ENCODE peak calls at places on chromosomes 6 and 20, in eight cellular contexts. U is stomach, Y is suprapubic skin, G is transverse colon, V is prostate gland, K is HepG2, Z is GM23338, M is H1. F is an unnamed sample.
A peak's percentile ranks its signal among the peaks of the same experiment; 100 is the strongest.

GRCh38 chr6:18139935-18140621 is 14.8 kb downstream of the TPMT start:
- DNase-seq in U (no peak), Z (no peak), M (no peak), G (peak; percentile 55), Y (no peak), V (no peak), K (no peak), F (no peak)

GRCh38 chr20:9114709-9115108 is 45.8 kb downstream of the PLCB4 start:
- DNase-seq in K (no peak), Y (no peak), G (no peak), V (no peak), Z (no peak), U (no peak), M (no peak), F (no peak)

GRCh38 chr20:47950557-47951283 is 165.4 kb upstream of the SULF2 start:
- DNase-seq in Z (no peak), U (no peak), M (no peak), G (no peak), K (no peak), V (no peak), Y (no peak), F (no peak)

GRCh38 chr6:43749461-43749860 is 20.6 kb upstream of the VEGFA start:
- DNase-seq in M (peak; percentile 17), V (no peak), Z (no peak), G (no peak), K (no peak), U (no peak), Y (peak; percentile 7), F (no peak)

GRCh38 chr6:134632034-134632433 is 314.1 kb upstream of the SGK1 start:
- DNase-seq in V (no peak), U (no peak), Y (no peak), K (no peak), G (no peak), M (no peak), Z (no peak), F (no peak)

GRCh38 chr20:38121741-38122140 is 43.3 kb downstream of the TGM2 start:
- DNase-seq in Y (no peak), U (peak; percentile 2), K (no peak), M (peak; percentile 10), G (no peak), Z (no peak), V (no peak), F (no peak)

GRCh38 chr6:28673800-28674671 is 148.4 kb downstream of the GPX5 start:
- DNase-seq in U (no peak), Z (peak; percentile 84), M (peak; percentile 91), K (peak; percentile 75), Y (no peak), V (no peak), G (no peak), F (no peak)

GRCh38 chr20:21465799-21466198 is 48.1 kb downstream of the NKX2-2 start:
- DNase-seq in K (no peak), U (no peak), V (no peak), M (no peak), Y (no peak), G (no peak), Z (no peak), F (no peak)

GRCh38 chr20:25444556-25444955 is 37.1 kb downstream of the GINS1 start:
- DNase-seq in K (no peak), Z (no peak), U (no peak), M (no peak), G (no peak), V (no peak), Y (no peak), F (no peak)

GRCh38 chr6:43306086-43306485 is 2.5 kb downstream of the CRIP3 start:
- DNase-seq in U (no peak), Z (no peak), M (no peak), K (no peak), V (no peak), Y (no peak), G (no peak), F (no peak)

GRCh38 chr6:81727876-81728517 is 24.5 kb downstream of the TENT5A start:
- DNase-seq in Y (no peak), U (peak; percentile 70), K (no peak), M (no peak), V (no peak), G (no peak), Z (no peak), F (no peak)

GRCh38 chr6:113642714-113643442 is 214.3 kb upstream of the MARCKS start:
- DNase-seq in Y (no peak), V (peak; percentile 25), U (peak; percentile 95), Z (peak; percentile 27), K (peak; percentile 100), G (peak; percentile 86), M (no peak), F (no peak)

GRCh38 chr6:10369896-10370295 is 45.0 kb downstream of the TFAP2A start:
- DNase-seq in V (no peak), Y (no peak), U (no peak), M (no peak), Z (no peak), K (no peak), G (no peak), F (no peak)

GRCh38 chr6:53359843-53360834 is 11.4 kb upstream of the ELOVL5 start:
- DNase-seq in Y (no peak), M (no peak), Z (no peak), V (no peak), K (peak; percentile 83), G (no peak), U (no peak), F (no peak)

GRCh38 chr20:62365814-62366369 is 1.2 kb downstream of the LAMA5 start:
- DNase-seq in G (peak; percentile 28), V (peak; percentile 67), Y (no peak), M (no peak), K (no peak), U (no peak), Z (peak; percentile 67), F (peak; percentile 80)

GRCh38 chr20:4243071-4243470 is 227.7 kb upstream of the RNF24 start:
- DNase-seq in V (no peak), K (no peak), U (no peak), Z (peak; percentile 87), Y (no peak), M (peak; percentile 83), G (no peak), F (no peak)

GRCh38 chr20:4246428-4246827 is 231.1 kb upstream of the RNF24 start:
- DNase-seq in Y (no peak), V (no peak), Z (no peak), U (no peak), M (no peak), G (no peak), K (no peak), F (no peak)

GRCh38 chr20:4247261-4247660 is 231.9 kb upstream of the RNF24 start:
- DNase-seq in M (no peak), U (no peak), Y (no peak), Z (no peak), K (no peak), V (no peak), G (no peak), F (no peak)

GRCh38 chr20:4245542-4245941 is 230.2 kb upstream of the RNF24 start:
- DNase-seq in Y (no peak), U (no peak), M (no peak), V (no peak), Z (no peak), K (no peak), G (no peak), F (no peak)

DNA sequence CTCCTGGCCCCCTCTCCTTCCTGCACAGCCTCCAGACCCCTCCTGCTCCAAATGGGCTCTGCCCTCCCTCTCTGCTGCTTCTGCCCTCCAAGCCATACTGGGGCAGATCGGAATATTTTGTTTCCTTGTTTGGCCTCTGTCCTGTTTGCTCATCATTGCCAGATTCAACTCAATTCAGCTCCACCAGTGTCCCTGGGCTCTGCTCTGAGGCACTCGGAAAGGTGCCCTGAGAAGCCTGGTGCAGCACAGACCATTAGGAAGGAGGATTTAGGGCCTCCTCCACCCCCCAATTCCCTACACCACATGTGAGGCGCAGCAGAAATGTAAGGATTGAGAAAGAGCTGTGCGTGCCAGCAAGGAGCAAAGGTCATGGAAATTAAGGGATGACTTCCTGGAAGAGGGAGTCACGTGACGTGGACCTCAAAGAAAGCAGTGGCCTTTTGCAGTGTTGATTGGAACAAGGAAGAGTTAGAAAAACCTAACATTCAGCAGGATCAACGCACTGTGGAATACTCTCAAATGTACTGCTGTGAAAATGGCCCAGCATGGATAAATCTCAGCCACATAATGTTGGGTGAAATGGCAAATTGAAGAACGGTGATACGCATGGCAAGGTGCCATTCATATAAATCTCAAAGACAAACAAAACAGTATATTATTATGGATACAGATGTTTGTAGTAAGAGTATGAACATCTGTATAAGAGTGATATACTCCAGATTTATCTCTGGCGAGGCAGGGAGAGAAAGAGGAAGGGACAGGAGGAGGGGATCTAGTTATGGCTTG is 229.5 kb upstream of the RNF24 start:
- DNase-seq in Y (no peak), Z (no peak), G (peak; percentile 83), V (no peak), K (peak; percentile 95), U (peak; percentile 47), M (no peak), F (no peak)
- H3K36me3 ChIP-seq in Y (no peaks in the 10 kb centered on the region), Z (no peaks in the 10 kb centered on the region), G (no peaks in the 10 kb centered on the region), V (no peaks in the 10 kb centered on the region), K (no peaks in the 10 kb centered on the region), U (no peaks in the 10 kb centered on the region), M (no peaks in the 10 kb centered on the region), F (no peaks in the 10 kb centered on the region)

GRCh38 chr6:79650943-79651342 is 19.8 kb downstream of the SH3BGRL2 start:
- DNase-seq in Y (no peak), U (no peak), M (no peak), V (no peak), G (no peak), Z (no peak), K (no peak), F (no peak)
- TF ChIP-seq POLR2AphosphoS5 in Y (no peak), U (no peak), M (no peak), V (no peak), G (no peak), Z (no peak), K (no peak), F (no peak)

GRCh38 chr6:1678966-1679690 is 69.4 kb downstream of the FOXC1 start:
- DNase-seq in V (peak; percentile 24), M (no peak), G (no peak), K (peak; percentile 68), U (no peak), Z (no peak), Y (no peak), F (no peak)
- TF ChIP-seq CTCF in V (no peak), M (no peak), G (no peak), K (no peak), U (no peak), Z (no peak), Y (no peak), F (no peak)

GRCh38 chr6:15129872-15130271 is 116.0 kb upstream of the JARID2 start:
- DNase-seq in U (no peak), Y (no peak), V (no peak), Z (peak; percentile 11), M (no peak), G (no peak), K (no peak), F (no peak)
- H3K36me3 ChIP-seq in U (no peaks in the 10 kb centered on the region), Y (no peaks in the 10 kb centered on the region), V (no peaks in the 10 kb centered on the region), Z (no peaks in the 10 kb centered on the region), M (no peaks in the 10 kb centered on the region), G (no peaks in the 10 kb centered on the region), K (no peaks in the 10 kb centered on the region), F (no peaks in the 10 kb centered on the region)

GRCh38 chr20:33373735-33374605 is 27.3 kb downstream of the CDK5RAP1 start:
- DNase-seq in Y (no peak), U (no peak), K (peak; percentile 99), G (no peak), Z (no peak), V (peak; percentile 69), M (no peak), F (no peak)
- TF ChIP-seq POLR2AphosphoS5 in Y (no peak), U (no peak), K (no peak), G (no peak), Z (no peak), V (peak; percentile 84), M (no peak), F (no peak)

F was measured in sigmoid colon.